ENCODE peak calls at places on chromosomes 4 and X, in four cellular contexts. E, M, U and R are unnamed samples.

GRCh38 chr4:10750714-10751113 is 66.1 kb upstream of the CLNK start:
- DNase-seq in E (no peak), M (no peak), U (no peak), R (no peak)

GRCh38 chr4:7186081-7186480 is 6.3 kb upstream of the SORCS2 start:
- DNase-seq in E (no peak), M (no peak), U (no peak), R (no peak)

GRCh38 chrX:31213941-31214340 is 142.1 kb upstream of the FTHL17 start:
- DNase-seq in E (no peak), M (no peak), U (no peak), R (no peak)

GRCh38 chr4:112348488-112349158 is 51.5 kb downstream of the ALPK1 start:
- DNase-seq in E (peak), M (peak), U (peak), R (peak)

GRCh38 chr4:53763813-53764597 is 172.7 kb upstream of the LNX1 start:
- DNase-seq in E (no peak), M (no peak), U (no peak), R (peak)

GRCh38 chr4:72295966-72296557 is 264.3 kb downstream of the NPFFR2 start:
- DNase-seq in E (no peak), M (peak), U (peak), R (no peak)

GRCh38 chr4:87093443-87094123 is 126.8 kb downstream of the KLHL8 start:
- DNase-seq in E (peak), M (peak), U (peak), R (no peak)

GRCh38 chr4:6506616-6507140 is 34.3 kb upstream of the PPP2R2C start:
- DNase-seq in E (no peak), M (no peak), U (no peak), R (no peak)

GRCh38 chrX:52870041-52870440 is 2.2 kb upstream of the XAGE3 start:
- DNase-seq in E (no peak), M (no peak), U (no peak), R (no peak)

GRCh38 chr4:122313001-122313400 is 65.8 kb upstream of the ADAD1 start:
- DNase-seq in E (no peak), M (no peak), U (no peak), R (no peak)

GRCh38 chrX:80430826-80431501 is 10.7 kb downstream of the TENT5D start:
- DNase-seq in E (no peak), M (no peak), U (peak), R (peak)

GRCh38 chrX:15672886-15673285 is 8.3 kb upstream of the CLTRN start:
- DNase-seq in E (no peak), M (no peak), U (no peak), R (no peak)

GRCh38 chr4:89257376-89257775 is 50.2 kb downstream of the GPRIN3 start:
- DNase-seq in E (no peak), M (no peak), U (no peak), R (no peak)

GRCh38 chr4:76212851-76213414 is 691 bp downstream of the SCARB2 start:
- DNase-seq in E (no peak), M (no peak), U (peak), R (no peak)

GRCh38 chr4:167715176-167715575 is 377.2 kb upstream of the ANXA10 start:
- DNase-seq in E (no peak), M (no peak), U (no peak), R (no peak)

GRCh38 chr4:6426571-6427438 is 45.6 kb downstream of the PPP2R2C start:
- DNase-seq in E (no peak), M (no peak), U (no peak), R (no peak)

GRCh38 chr4:183618681-183619080 is 40.3 kb downstream of the RWDD4 start:
- DNase-seq in E (peak), M (no peak), U (no peak), R (no peak)

GRCh38 chr4:98232202-98232601 is 29.0 kb upstream of the RAP1GDS1 start:
- DNase-seq in E (no peak), M (no peak), U (peak), R (no peak)

GRCh38 chr4:22338806-22339205 is 177.1 kb downstream of the ADGRA3 start:
- DNase-seq in E (no peak), M (no peak), U (no peak), R (no peak)

GRCh38 chr4:185211035-185211434 is 1.6 kb downstream of the SNX25 start:
- DNase-seq in E (no peak), M (no peak), U (no peak), R (no peak)

GRCh38 chr4:185211641-185212040 is 2.2 kb downstream of the SNX25 start:
- DNase-seq in E (no peak), M (no peak), U (no peak), R (no peak)

GRCh38 chr4:185212566-185212965 is 3.2 kb downstream of the SNX25 start:
- DNase-seq in E (no peak), M (no peak), U (no peak), R (no peak)

GRCh38 chr4:185210102-185210981 is 944 bp downstream of the SNX25 start:
- DNase-seq in E (peak), M (no peak), U (peak), R (no peak)

DNA sequence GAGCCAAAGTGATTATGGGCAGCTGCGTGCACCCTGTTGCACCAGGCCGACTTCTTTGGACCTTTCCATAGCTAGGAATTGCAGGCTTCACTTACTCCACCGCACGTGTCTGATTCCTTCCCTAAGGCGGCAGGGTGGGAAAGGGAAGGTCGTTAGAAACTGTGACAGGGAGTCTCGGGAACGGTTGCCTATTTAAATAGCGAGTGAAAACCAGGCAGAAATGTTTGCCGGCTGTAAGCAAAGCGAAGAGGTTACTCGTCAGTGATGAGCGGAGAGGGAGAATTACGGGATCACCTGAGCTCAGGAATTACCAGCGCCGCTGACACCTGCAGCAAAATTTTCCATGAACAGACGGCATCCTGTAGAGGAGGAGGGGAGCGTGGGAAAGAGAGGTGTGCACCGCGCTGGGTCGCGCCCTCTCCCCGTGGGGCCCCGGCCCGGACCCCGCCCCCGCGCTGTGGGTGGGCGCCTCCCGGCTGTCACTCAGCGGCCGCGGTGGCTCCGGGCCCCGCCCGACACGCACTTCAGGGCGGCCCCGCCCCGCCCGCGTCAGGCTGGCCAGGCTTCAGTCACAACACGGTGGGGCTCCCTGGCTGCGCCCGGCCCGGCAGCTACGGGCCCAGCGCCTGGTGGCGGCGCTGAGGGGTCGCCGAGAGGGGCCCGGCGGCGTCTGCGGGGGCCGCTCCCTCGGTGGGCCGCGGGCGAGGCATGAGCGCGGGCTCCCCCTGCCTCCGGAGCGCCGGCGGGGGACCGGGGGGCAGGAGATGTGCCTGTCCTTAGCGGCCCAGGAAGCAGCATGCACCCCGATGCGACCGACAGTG is at the start of gene SNX25:
- DNase-seq in E (peak), M (peak), U (peak), R (peak)
- TF ChIP-seq POLR2A in E (peak), M (peak), U (peak), R (peak)

GRCh38 chr4:1720163-1720983 is 750 bp downstream of the TMEM129 start:
- DNase-seq in E (peak), M (no peak), U (no peak), R (no peak)
- TF ChIP-seq POLR2A in E (no peak), M (no peak), U (peak), R (peak)

GRCh38 chr4:101349346-101350064 is 2.2 kb upstream of the PPP3CA start:
- DNase-seq in E (peak), M (peak), U (peak), R (no peak)
- TF ChIP-seq POLR2A in E (no peak), M (no peak), U (no peak), R (no peak)

GRCh38 chrX:131745942-131746489 is 202.1 kb downstream of the OR13H1 start:
- DNase-seq in E (no peak), M (no peak), U (no peak), R (no peak)

GRCh38 chrX:131739823-131740222 is 195.9 kb downstream of the OR13H1 start:
- DNase-seq in E (no peak), M (no peak), U (peak), R (no peak)

GRCh38 chrX:131746491-131746968 is 202.7 kb downstream of the OR13H1 start:
- DNase-seq in E (peak), M (peak), U (peak), R (peak)

GRCh38 chrX:131741103-131741581 is 197.3 kb downstream of the OR13H1 start:
- DNase-seq in E (peak), M (no peak), U (peak), R (no peak)
- TF ChIP-seq POLR2A in E (no peak), M (no peak), U (no peak), R (no peak)

DNA sequence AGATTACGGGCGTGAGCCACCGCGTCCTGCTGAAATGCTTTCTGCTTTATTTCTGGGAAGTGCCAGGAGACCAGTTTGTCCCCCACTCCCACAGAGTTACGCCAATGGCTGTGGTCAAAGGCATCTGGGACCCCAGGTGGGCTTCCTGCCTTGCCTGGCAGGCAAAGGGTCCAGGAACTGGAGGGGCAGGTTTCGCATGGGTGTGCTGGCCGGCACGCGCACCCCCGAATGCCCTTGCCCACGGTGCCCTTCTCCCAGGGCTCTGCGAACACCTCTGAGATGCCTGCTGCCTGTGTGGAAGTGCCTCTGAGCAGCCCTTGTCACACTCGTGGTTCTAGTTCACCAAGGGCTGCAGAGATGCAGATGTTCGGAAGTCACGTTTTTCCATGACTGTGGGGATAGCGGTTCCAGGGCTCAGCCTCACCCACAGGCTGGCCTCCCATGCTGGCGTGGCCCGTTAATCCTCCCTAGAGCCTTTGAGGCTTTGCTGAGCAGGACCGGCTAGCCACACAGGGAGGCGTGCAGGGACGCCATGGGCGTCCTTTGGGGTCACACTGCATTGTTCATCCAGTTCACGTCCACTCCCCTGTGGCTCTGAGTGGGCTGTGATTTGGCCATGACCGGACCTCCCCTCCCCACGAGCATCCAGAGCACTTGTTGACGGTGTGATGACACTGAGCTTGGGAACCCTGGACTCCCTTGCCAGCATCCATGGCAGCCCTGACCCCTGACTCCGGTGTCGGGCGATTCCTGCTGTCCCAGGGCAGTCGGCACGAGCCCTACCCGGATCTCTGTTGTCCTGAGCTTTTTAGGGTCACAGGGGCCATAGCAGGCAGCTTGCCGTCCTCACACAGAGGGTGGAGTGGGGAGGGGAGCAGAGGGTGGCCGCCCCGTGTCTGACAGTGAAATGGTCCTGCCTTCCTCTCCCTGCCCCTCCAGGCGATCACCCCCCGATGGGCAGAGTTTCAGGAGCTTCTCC is 12.7 kb upstream of the ADD1 start:
- DNase-seq in E (peak), M (no peak), U (no peak), R (no peak)
- TF ChIP-seq POLR2A in E (no peak), M (no peak), U (no peak), R (no peak)

DNA sequence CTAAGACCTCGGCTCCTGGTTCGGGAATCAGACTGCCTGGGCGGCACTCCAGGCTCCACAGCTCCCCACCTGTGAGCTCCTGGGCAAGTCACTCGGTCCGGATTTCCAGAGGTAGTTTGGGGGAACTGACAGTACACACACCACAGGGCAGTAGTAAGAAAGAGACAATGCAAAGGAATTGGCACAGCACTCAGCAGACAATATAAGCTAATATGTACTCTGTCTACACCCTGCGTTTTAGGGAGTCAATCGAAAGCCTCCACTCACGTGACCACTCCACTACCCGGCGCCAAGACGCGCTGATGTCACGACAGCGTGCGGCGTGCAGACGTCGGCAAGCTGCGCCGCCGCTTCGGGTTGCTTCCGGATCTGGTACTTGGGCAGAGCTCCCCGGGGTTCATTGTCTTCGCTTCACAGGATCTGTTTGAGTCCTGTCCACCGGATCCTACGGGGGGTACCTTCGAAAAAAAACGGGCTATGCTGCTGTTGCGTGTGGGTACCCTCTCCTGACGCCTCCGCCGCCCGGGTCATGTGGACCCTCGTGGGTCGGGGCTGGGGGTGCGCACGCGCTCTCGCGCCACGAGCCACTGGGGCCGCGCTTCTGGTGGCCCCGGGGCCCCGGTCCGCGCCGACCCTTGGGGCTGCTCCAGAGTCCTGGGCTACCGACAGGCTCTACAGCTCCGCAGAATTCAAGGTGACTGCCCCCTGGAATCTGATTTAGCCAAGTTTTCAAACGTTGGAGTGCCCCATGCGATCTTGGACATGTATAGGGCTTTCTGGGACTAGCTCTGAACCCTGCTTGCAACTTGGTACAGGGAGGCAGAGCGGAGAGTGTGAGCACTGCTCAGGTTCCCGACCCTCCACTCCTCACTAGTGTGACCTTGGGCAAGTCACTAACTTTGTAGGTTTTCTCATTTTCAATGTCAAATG is at the start of gene GUF1:
- DNase-seq in E (peak), M (peak), U (peak), R (peak)
- TF ChIP-seq POLR2A in E (peak), M (peak), U (peak), R (peak)